ENCODE peak calls at places on chromosomes 13 and 19, in six cellular contexts. X, C, T, P, F and S are unnamed samples. For H3K4me1, the result is how much of the 10 kb centered on the place peaks cover.

GRCh38 chr13:64633948-64634347 is 2596.2 kb downstream of the PCDH9 start:
- DNase-seq in X (no peak), C (no peak), T (no peak), P (no peak), F (no peak), S (no peak)

GRCh38 chr19:5805465-5806132 is 732 bp downstream of the NRTN start:
- DNase-seq in X (peak), C (peak), T (peak), P (no peak), F (peak), S (no peak)

GRCh38 chr19:6223461-6224307 is 56.1 kb downstream of the MLLT1 start:
- DNase-seq in X (no peak), C (no peak), T (no peak), P (no peak), F (no peak), S (no peak)

GRCh38 chr19:9883231-9883758 is 48.2 kb downstream of the PIN1 start:
- DNase-seq in X (peak), C (peak), T (no peak), P (no peak), F (no peak), S (no peak)

GRCh38 chr19:15672580-15673175 is at the start of gene CYP4F12:
- DNase-seq in X (no peak), C (no peak), T (peak), P (peak), F (peak), S (no peak)

GRCh38 chr13:96025283-96025682 is 27.9 kb downstream of the UGGT2 start:
- DNase-seq in X (no peak), C (no peak), T (peak), P (no peak), F (no peak), S (no peak)

GRCh38 chr13:30192320-30193093 is 114.8 kb downstream of the KATNAL1 start:
- DNase-seq in X (no peak), C (no peak), T (no peak), P (no peak), F (no peak), S (no peak)

GRCh38 chr13:94481966-94482365 is 2.5 kb upstream of the DCT start:
- DNase-seq in X (no peak), C (no peak), T (peak), P (no peak), F (no peak), S (no peak)

GRCh38 chr13:41546372-41547252 is 89.3 kb downstream of the RGCC start:
- DNase-seq in X (no peak), C (no peak), T (peak), P (no peak), F (no peak), S (no peak)

GRCh38 chr19:45717983-45718650 is 12.6 kb downstream of the FBXO46 start:
- DNase-seq in X (peak), C (peak), T (no peak), P (no peak), F (no peak), S (no peak)

GRCh38 chr13:95494082-95494681 is 58.3 kb upstream of the CLDN10 start:
- DNase-seq in X (no peak), C (peak), T (peak), P (no peak), F (no peak), S (peak)

GRCh38 chr13:85626603-85627002 is 172.6 kb downstream of the SLITRK6 start:
- DNase-seq in X (no peak), C (no peak), T (no peak), P (no peak), F (no peak), S (no peak)

GRCh38 chr19:42132851-42133528 is 744 bp upstream of the POU2F2 start:
- DNase-seq in X (peak), C (peak), T (no peak), P (peak), F (peak), S (no peak)

GRCh38 chr19:17954401-17954800 is 12.5 kb upstream of the KCNN1 start:
- DNase-seq in X (no peak), C (no peak), T (no peak), P (no peak), F (no peak), S (no peak)
- TF ChIP-seq CTCF in X (no peak), C (no peak), T (no peak), P (no peak), F (no peak), S (no peak)

GRCh38 chr13:46578590-46578975 is 25.6 kb downstream of the LRCH1 start:
- DNase-seq in X (no peak), C (no peak), T (no peak), P (no peak), F (no peak), S (no peak)
- H3K27ac ChIP-seq in X (no peak), C (no peak), T (no peak), P (peak), F (peak), S (no peak)

GRCh38 chr19:44582581-44583265 is 30.6 kb upstream of the IGSF23 start:
- DNase-seq in X (peak), C (peak), T (peak), P (no peak), F (no peak), S (no peak)
- H3K4me1 ChIP-seq in X (under half), C (under half), T (under half), P (under half), F (under half), S (under half)

DNA sequence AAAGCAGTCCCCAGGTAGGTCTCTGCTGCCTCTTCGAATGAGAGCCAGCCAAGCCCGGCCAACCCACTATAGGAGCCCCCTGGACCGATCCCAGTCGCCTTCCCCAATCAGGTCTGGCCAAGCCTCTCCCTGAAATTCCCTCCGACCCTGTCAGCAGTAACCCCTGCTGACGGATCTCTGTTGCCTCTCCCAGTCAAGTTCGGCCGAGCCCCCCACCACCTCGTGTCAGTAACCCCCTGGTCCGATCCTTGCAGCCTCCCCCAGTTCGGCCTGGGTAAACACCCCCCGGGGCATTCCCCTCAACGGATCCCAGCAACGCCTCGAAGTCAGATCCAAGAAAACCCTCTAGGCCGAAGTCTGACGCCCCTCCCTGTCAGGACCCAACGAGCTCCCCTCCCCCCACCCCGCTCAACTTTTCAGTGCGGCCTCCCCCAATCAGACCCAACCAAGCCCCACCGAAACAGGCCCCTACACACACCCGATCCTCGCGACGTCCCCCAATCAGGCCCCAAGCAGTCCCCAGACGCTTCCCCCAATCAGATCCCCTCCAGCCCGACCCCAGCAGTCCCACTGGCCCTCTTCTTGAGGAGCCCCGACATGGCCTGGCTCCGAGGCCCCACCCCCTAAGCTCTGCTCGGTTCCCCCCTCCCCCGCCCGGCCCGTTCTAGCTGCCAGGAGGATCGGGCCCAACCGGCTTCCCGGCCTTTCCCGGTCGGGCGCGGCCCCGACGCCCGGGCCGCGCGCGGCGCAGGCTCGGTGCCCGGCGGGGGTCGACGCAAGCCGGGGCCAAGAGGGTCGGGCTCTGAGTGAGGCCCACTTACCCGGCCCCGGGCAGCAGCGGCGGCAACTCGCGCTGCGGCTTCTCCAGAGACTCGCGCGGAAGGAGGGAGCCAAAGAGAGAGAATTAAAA is 1.8 kb downstream of the TNPO2 start:
- DNase-seq in X (peak), C (peak), T (peak), P (peak), F (peak), S (no peak)
- TF ChIP-seq CTCF in X (no peak), C (no peak), T (no peak), P (no peak), F (no peak), S (no peak)

DNA sequence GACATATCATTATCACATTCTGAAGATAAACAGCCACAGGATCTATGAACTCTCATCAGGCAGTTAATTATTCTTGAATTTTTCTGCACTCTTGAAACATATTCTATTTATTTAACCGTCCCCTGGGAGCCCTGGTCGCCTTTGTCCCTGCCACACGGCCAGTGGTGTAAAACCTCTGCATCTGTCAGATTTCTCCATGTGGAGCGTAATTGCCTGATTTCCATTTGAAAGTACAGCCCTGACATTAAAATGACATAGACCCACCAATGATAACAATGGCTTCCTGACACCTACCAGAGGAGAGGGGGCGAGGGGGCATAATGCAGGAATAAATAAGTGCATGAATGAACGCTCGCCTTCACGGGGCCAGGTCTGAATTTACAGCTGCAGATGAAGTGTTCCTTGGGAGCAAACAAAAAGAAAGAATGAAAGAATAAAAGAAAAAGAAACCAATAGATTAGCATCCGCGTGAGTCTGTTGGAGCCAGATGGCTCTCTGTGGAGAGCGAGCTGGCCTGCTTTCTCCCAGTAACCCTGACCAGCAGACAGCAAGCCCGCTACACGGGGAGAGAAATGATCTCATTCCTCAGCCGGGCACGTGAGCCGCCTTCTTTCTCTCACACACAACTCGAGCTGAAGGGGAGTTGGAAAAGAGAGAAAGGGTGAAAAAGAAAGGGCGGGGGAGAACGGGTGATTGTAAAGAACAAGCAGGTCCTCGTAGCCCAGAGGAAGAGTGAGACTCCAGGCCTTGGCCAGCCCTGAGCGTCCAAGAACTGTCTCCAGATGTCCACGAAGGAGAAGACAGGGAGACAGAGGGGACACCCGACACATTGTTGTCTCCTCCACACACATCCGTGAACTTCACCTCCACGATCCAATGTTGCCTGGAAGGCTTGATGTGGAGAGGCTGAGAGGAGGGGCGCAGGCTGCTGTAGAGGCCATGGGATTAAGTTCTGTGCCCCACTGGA is 81.2 kb downstream of the RNASEH2B start:
- DNase-seq in X (peak), C (peak), T (peak), P (peak), F (no peak), S (no peak)
- H3K27ac ChIP-seq in X (no peak), C (no peak), T (no peak), P (peak), F (peak), S (no peak)

GRCh38 chr13:79492918-79493594 is 12.1 kb downstream of the NDFIP2 start:
- DNase-seq in X (no peak), C (no peak), T (no peak), P (no peak), F (no peak), S (no peak)
- H3K4me1 ChIP-seq in X (under half), C (under half), T (under half), P (under half), F (under half), S (under half)

GRCh38 chr13:28819748-28820098 is 416 bp upstream of the MTUS2 start:
- DNase-seq in X (peak), C (peak), T (peak), P (no peak), F (no peak), S (no peak)
- TF ChIP-seq CTCF in X (peak), C (peak), T (no peak), P (peak), F (no peak), S (peak)

GRCh38 chr13:84130739-84131138 is 248.5 kb upstream of the SLITRK1 start:
- DNase-seq in X (no peak), C (no peak), T (no peak), P (no peak), F (no peak), S (no peak)

GRCh38 chr13:84121456-84121855 is 239.2 kb upstream of the SLITRK1 start:
- DNase-seq in X (no peak), C (peak), T (no peak), P (no peak), F (no peak), S (no peak)

GRCh38 chr13:84131249-84131648 is 249.0 kb upstream of the SLITRK1 start:
- DNase-seq in X (no peak), C (no peak), T (no peak), P (no peak), F (no peak), S (no peak)

GRCh38 chr13:84127597-84128128 is 245.4 kb upstream of the SLITRK1 start:
- DNase-seq in X (no peak), C (no peak), T (no peak), P (no peak), F (no peak), S (no peak)

DNA sequence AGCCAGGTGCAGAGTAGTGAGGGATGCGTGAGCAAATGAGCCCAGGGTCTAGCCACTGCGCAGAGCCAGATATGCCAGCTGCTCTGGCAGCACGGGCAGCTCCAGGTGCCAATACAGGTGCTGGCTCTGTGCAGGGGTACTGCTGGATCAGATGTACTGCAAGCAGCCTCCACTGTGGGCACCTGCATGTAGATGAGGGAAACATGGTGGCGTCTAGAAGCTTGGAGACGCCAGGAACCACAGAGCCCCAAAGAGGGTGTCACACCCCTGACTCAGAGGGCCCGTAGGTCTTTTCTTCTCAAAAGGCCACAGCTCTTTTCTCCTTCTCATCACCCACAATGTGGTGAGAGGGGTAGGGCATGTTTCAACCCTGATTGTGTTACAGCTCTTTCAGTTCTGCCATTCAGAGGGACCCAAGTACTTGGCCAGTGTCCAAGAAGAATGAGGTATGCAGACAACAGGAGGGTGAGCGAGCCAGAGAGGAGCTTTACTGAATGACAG is 244.4 kb upstream of the SLITRK1 start:
- DNase-seq in X (no peak), C (no peak), T (no peak), P (no peak), F (no peak), S (no peak)
- H3K27ac ChIP-seq in X (no peak), C (no peak), T (no peak), P (no peak), F (no peak), S (no peak)